ENCODE peak calls at places on chromosomes 5 and 9, in seven cellular contexts. V, R, Y, A, P, J and O are unnamed samples.

GRCh38 chr5:32096891-32097592 is 77.1 kb downstream of the GOLPH3 start:
- DNase-seq in P (no peak), J (no peak), A (no peak), Y (no peak), R (no peak), V (peak), O (no peak)

GRCh38 chr5:68134033-68134668 is 81.4 kb upstream of the PIK3R1 start:
- DNase-seq in Y (no peak), R (no peak), V (peak), J (no peak), P (peak), A (peak), O (no peak)

GRCh38 chr9:88387035-88387732 is 1.1 kb upstream of the SPIN1 start:
- DNase-seq in R (no peak), J (peak), V (peak), P (peak), Y (no peak), A (no peak), O (peak)

GRCh38 chr5:148443998-148444397 is 60.2 kb downstream of the FBXO38 start:
- DNase-seq in J (peak), V (peak), A (no peak), Y (peak), P (peak), R (no peak), O (peak)

GRCh38 chr5:6837519-6838110 is 124.4 kb downstream of the TENT4A start:
- DNase-seq in A (no peak), P (peak), Y (no peak), J (no peak), V (no peak), R (peak), O (peak)

GRCh38 chr5:146291421-146292074 is 47.1 kb upstream of the POU4F3 start:
- DNase-seq in R (no peak), P (peak), J (peak), A (no peak), V (peak), Y (peak), O (peak)

GRCh38 chr9:124574944-124575343 is 67.7 kb upstream of the NR5A1 start:
- DNase-seq in P (no peak), A (no peak), J (peak), Y (no peak), R (no peak), V (peak), O (no peak)

GRCh38 chr9:96875460-96876142 is 21.3 kb upstream of the ZNF782 start:
- DNase-seq in J (peak), A (peak), P (peak), Y (peak), R (peak), V (peak), O (peak)

GRCh38 chr9:126393876-126394275 is 67.2 kb downstream of the MVB12B start:
- DNase-seq in R (no peak), P (no peak), A (no peak), V (peak), Y (no peak), J (peak), O (peak)

GRCh38 chr5:147403659-147404640 is 105.9 kb downstream of the DPYSL3 start:
- DNase-seq in V (peak), P (no peak), A (no peak), Y (no peak), J (peak), R (no peak), O (peak)

GRCh38 chr9:85984457-85984856 is 43.5 kb downstream of the NAA35 start:
- DNase-seq in Y (no peak), A (no peak), P (no peak), V (no peak), J (no peak), R (no peak), O (no peak)

GRCh38 chr9:2017459-2018161 is 2.5 kb downstream of the SMARCA2 start:
- DNase-seq in R (no peak), Y (peak), A (peak), P (peak), J (peak), V (peak), O (peak)

GRCh38 chr9:101311759-101312420 is 72.9 kb downstream of the BAAT start:
- DNase-seq in V (peak), R (no peak), J (peak), A (no peak), Y (peak), P (peak), O (peak)

GRCh38 chr9:80028501-80028900 is 456.7 kb downstream of the TLE4 start:
- DNase-seq in P (no peak), R (no peak), Y (no peak), J (no peak), A (no peak), V (no peak), O (no peak)

GRCh38 chr9:126834672-126835071 is 25.8 kb upstream of the ZBTB34 start:
- DNase-seq in P (no peak), J (no peak), V (no peak), R (no peak), A (no peak), Y (no peak), O (no peak)

GRCh38 chr9:69443178-69443577 is 118.2 kb downstream of the ENTREP1 start:
- DNase-seq in V (no peak), A (no peak), J (no peak), R (no peak), P (no peak), Y (no peak), O (no peak)

GRCh38 chr5:167699434-167699833 is 592.0 kb upstream of the WWC1 start:
- DNase-seq in A (peak), R (peak), Y (peak), P (peak), J (peak), V (peak), O (peak)

GRCh38 chr5:140131967-140132409 is 6.3 kb downstream of the IGIP start:
- DNase-seq in A (no peak), J (peak), Y (no peak), P (no peak), V (peak), R (no peak), O (no peak)

GRCh38 chr5:148730272-148730954 is 76.1 kb upstream of the HTR4 start:
- DNase-seq in Y (no peak), V (peak), P (no peak), R (no peak), A (no peak), J (peak), O (no peak)

GRCh38 chr5:143771229-143772001 is 40.5 kb upstream of the HMHB1 start:
- DNase-seq in V (peak), A (no peak), Y (no peak), R (no peak), P (no peak), J (peak), O (no peak)

GRCh38 chr5:157710887-157711286 is 20.3 kb upstream of the THG1L start:
- DNase-seq in V (peak), R (no peak), P (no peak), J (no peak), A (no peak), Y (no peak), O (peak)

GRCh38 chr5:160923431-160923830 is 71.4 kb upstream of the ATP10B start:
- DNase-seq in A (no peak), P (no peak), Y (no peak), R (no peak), V (no peak), J (no peak), O (peak)

GRCh38 chr9:107438211-107439030 is 51.1 kb downstream of the KLF4 start:
- DNase-seq in V (no peak), A (peak), Y (no peak), J (peak), P (peak), R (peak), O (peak)

GRCh38 chr9:32431940-32432555 is 47.6 kb downstream of the ACO1 start:
- DNase-seq in R (no peak), V (peak), J (peak), A (peak), Y (peak), P (peak), O (peak)

GRCh38 chr5:61020415-61020814 is 75.4 kb downstream of the NDUFAF2 start:
- DNase-seq in J (peak), A (no peak), V (peak), P (no peak), R (no peak), Y (no peak), O (no peak)

GRCh38 chr5:141638771-141639170 is 2.0 kb downstream of the RELL2 start:
- DNase-seq in A (no peak), V (no peak), P (no peak), R (no peak), Y (no peak), J (no peak), O (no peak)

GRCh38 chr9:7144265-7145046 is 386.7 kb downstream of the KDM4C start:
- DNase-seq in A (no peak), P (peak), J (no peak), Y (no peak), V (no peak), R (peak), O (peak)
- H4K8ac ChIP-seq in A (no peak), P (no peak), J (no peak), Y (no peak), V (peak), R (no peak), O (peak)

GRCh38 chr9:81737871-81738507 is 48.6 kb upstream of the TLE1 start:
- DNase-seq in A (no peak), Y (no peak), V (peak), P (peak), R (no peak), J (peak), O (peak)
- H3K27ac ChIP-seq in A (no peak), Y (no peak), V (peak), P (no peak), R (no peak), J (peak), O (no peak)

DNA sequence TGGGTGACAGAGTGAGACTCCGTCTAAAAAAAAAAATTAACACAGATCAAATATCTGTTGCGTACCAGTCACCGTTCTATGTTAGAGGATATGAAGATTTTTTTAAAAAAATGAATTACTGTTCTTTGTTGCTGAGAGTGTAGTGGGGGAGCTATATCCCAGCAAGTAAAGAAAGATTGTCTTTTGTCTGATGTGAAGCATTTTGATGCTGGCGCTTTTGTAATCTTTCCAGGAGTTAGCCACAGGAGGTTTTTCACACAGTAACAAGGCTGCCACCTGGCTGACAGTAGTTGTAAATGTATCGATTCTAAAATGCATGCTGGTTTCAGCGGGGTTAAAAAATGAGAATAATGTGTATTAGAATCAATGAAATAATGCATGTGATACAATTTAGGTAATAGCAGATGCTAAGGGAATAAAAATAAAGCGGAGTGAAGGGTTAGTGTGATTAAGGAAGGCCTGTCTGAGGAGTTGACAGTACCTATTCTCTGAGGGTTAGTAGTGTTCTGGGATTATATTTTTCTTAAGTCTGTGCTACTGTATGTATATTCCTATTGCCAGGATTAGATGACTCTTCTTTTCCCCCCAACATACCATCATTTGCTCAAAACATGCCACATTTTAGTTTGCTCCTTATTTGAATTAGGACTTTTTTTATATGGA is 3.4 kb downstream of the LMNB1 start:
- DNase-seq in V (peak), R (no peak), J (peak), Y (peak), A (peak), P (peak), O (peak)
- H4K8ac ChIP-seq in V (no peak), R (no peak), J (no peak), Y (no peak), A (no peak), P (no peak), O (no peak)

GRCh38 chr5:180329138-180329435 is 24.0 kb downstream of the GFPT2 start:
- DNase-seq in Y (no peak), A (no peak), J (no peak), R (no peak), P (no peak), V (no peak), O (no peak)

GRCh38 chr5:180328296-180329137 is 24.6 kb downstream of the GFPT2 start:
- DNase-seq in V (peak), Y (peak), P (peak), A (peak), R (peak), J (peak), O (peak)

GRCh38 chr5:180323929-180324632 is 29.1 kb downstream of the GFPT2 start:
- DNase-seq in Y (no peak), V (peak), R (no peak), A (no peak), J (peak), P (no peak), O (peak)

GRCh38 chr5:180327166-180327565 is 26.0 kb downstream of the GFPT2 start:
- DNase-seq in V (no peak), P (no peak), A (no peak), Y (no peak), J (no peak), R (no peak), O (no peak)

DNA sequence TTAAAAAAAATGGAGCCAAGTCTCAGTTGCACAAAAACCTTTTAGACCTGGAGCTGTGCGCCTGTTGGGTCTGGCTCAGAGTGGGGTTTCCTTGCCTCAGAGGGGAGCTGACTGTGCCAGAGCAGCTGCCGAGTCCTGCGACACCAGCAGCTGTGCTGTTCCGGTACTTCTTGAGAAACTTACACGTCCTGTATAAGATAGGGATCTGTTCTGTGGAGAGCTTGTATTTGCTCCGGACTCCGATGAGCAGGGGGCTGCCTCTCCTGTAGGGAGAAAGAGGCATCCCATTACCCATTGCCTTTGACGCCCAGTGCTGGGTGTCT is 28.5 kb downstream of the GFPT2 start:
- DNase-seq in P (no peak), A (no peak), J (no peak), Y (no peak), V (no peak), R (no peak), O (no peak)
- H3K27ac ChIP-seq in P (peak), A (no peak), J (peak), Y (no peak), V (no peak), R (no peak), O (no peak)

GRCh38 chr9:14326264-14326826 is 12.4 kb upstream of the NFIB start:
- DNase-seq in R (no peak), A (no peak), J (peak), V (peak), Y (no peak), P (no peak), O (peak)

GRCh38 chr9:14336244-14336643 is 22.3 kb upstream of the NFIB start:
- DNase-seq in V (no peak), J (no peak), A (no peak), R (no peak), P (no peak), Y (no peak), O (no peak)

GRCh38 chr9:14331120-14331519 is 17.2 kb upstream of the NFIB start:
- DNase-seq in Y (no peak), R (no peak), A (no peak), P (no peak), V (no peak), J (no peak), O (peak)
- H4K8ac ChIP-seq in Y (no peak), R (no peak), A (no peak), P (no peak), V (no peak), J (no peak), O (no peak)

GRCh38 chr5:96247097-96247675 is 185.9 kb downstream of the PCSK1 start:
- DNase-seq in P (peak), R (no peak), Y (no peak), A (no peak), V (peak), J (peak), O (no peak)

GRCh38 chr5:96247733-96248132 is 185.3 kb downstream of the PCSK1 start:
- DNase-seq in Y (no peak), A (no peak), J (no peak), R (no peak), P (no peak), V (no peak), O (no peak)

GRCh38 chr5:96244696-96245095 is 188.4 kb downstream of the PCSK1 start:
- DNase-seq in Y (no peak), A (no peak), P (no peak), J (no peak), V (no peak), R (no peak), O (no peak)

GRCh38 chr5:96243862-96244261 is 189.2 kb downstream of the PCSK1 start:
- DNase-seq in P (no peak), A (no peak), V (no peak), J (no peak), Y (no peak), R (no peak), O (peak)

GRCh38 chr5:96245401-96246091 is 187.5 kb downstream of the PCSK1 start:
- DNase-seq in P (no peak), Y (no peak), R (no peak), V (peak), A (no peak), J (peak), O (no peak)
- H3K27ac ChIP-seq in P (no peak), Y (no peak), R (no peak), V (peak), A (no peak), J (no peak), O (no peak)

DNA sequence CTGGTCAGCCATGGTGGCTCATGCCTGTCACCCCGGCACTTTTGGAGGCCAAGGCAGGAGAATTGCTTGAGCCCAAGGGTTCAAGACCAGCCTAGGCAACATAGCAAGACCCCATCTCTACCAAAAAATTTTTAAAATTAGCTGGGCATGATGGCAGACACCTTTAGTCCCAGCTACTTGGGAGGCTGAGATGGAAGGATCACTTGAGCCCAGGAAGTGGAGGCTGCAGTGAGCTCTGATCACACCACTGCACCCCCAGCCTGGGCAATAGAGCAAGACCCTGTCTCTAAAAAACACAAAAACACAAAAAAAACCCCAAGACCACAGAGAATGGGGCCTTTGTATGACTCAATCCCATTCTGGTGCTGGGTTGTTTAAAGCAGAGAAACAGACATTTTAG is 44.0 kb downstream of the MED27 start:
- DNase-seq in Y (no peak), J (no peak), V (no peak), P (no peak), A (no peak), R (no peak), O (no peak)
- H4K8ac ChIP-seq in Y (no peak), J (no peak), V (no peak), P (no peak), A (no peak), R (no peak), O (peak)

DNA sequence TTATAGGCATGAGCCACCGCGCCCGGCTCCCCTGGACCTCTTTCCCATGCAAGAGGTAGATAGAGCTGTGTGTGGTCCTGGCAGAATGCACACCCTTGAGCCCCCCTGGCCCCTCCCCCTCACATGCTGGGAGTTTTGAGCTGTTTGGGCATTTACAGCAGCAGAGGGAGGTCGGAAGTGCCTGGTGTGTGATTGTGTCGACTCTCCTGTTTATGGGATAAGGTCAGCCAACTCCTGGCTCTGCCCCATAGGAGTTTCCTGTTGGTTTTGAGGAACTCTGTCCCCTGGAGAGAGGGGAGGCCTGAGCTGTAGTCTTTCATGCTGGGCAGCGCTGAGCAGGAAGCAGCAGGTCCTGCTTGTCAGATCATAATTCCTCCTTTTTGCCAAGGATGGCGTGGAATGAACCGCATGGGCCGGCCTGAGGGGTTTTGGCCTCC is 6.0 kb downstream of the LRRC8A start:
- DNase-seq in A (peak), J (peak), V (no peak), P (peak), R (peak), Y (no peak), O (no peak)
- H3K27ac ChIP-seq in A (peak), J (peak), V (peak), P (peak), R (peak), Y (no peak), O (no peak)

GRCh38 chr9:13014484-13014883 is 239.7 kb downstream of the LURAP1L start:
- DNase-seq in V (no peak), J (peak), R (no peak), P (no peak), Y (no peak), A (no peak), O (no peak)
- H4K8ac ChIP-seq in V (no peak), J (no peak), R (no peak), P (no peak), Y (no peak), A (no peak), O (no peak)

DNA sequence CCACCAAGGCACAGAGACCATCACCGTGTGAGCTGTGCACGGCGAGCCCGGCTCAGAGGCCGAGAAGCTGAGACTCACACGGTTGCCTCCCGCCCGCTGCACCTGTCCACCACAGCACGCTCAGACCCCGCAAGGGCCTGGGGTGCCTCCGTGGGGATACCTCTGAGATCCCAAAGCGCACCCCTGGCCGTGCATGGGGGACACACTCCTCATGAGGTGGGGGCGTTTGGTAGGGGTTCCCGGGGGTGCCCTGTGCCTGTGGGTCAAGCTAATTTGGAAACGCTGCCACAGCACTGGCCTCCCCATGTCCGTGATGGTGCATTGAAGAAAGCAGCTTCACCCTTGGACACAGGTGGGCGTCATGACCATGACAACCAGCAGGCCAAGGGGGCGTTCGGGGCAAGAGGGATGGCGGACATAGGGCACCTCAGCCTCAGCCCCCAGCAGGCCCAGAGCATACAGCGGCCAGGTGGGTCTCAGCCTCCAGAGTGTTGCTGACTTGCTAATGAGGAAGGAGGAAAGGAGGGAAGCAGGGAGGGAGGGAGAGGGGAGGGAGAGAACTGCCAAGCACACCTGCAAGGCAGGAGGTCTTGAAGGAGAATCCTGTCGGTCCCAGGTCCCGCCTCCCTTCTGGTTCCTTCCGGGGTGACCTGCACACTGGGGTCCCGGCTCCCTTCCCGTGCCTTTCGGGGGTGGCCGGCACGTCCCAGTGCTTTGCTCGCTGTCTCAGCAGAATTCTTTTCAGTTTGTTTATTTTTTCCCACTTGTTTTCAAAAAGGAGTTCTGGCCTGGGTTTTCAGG is 34.7 kb downstream of the GLT6D1 start:
- DNase-seq in Y (no peak), V (no peak), P (no peak), R (no peak), A (peak), J (no peak), O (no peak)
- H3K27ac ChIP-seq in Y (no peak), V (no peak), P (no peak), R (no peak), A (no peak), J (no peak), O (no peak)